ENCODE peak calls at places on chromosomes 7 and 10, in nine cellular contexts. W, F, G, I, X, U, J, B and K are unnamed samples. For H3K4me1, the result is how much of the 10 kb centered on the place peaks cover.

GRCh38 chr7:116210345-116211005 is at the start of gene TES:
- DNase-seq in U (peak), G (peak), F (peak), J (peak), X (peak), W (peak), I (peak), B (peak), K (peak)

GRCh38 chr7:63080406-63080805 is 918.2 kb upstream of the ZNF722 start:
- DNase-seq in B (no peak), X (no peak), G (no peak), I (no peak), J (no peak), W (no peak), F (no peak), U (no peak), K (no peak)

GRCh38 chr10:7288060-7288690 is 122.7 kb downstream of the SFMBT2 start:
- DNase-seq in G (no peak), F (no peak), X (no peak), B (no peak), J (no peak), I (no peak), W (no peak), U (no peak), K (no peak)

GRCh38 chr10:68096913-68097509 is 12.3 kb upstream of the MYPN start:
- DNase-seq in F (no peak), J (peak), X (no peak), W (peak), G (peak), U (no peak), B (peak), I (no peak), K (peak)

GRCh38 chr10:79491171-79491835 is 21.0 kb upstream of the EIF5AL1 start:
- DNase-seq in G (no peak), X (no peak), J (no peak), B (no peak), U (no peak), W (peak), F (no peak), I (no peak), K (no peak)

GRCh38 chr7:102146989-102147388 is 139.7 kb upstream of the SH2B2 start:
- DNase-seq in J (no peak), W (no peak), F (no peak), I (no peak), G (no peak), U (no peak), X (no peak), B (no peak), K (no peak)

GRCh38 chr7:94182066-94182465 is 177.9 kb upstream of the BET1 start:
- DNase-seq in G (peak), F (no peak), U (no peak), I (no peak), B (no peak), J (no peak), W (no peak), X (no peak), K (no peak)

GRCh38 chr10:94093286-94093905 is 99.7 kb downstream of the PLCE1 start:
- DNase-seq in F (no peak), X (no peak), I (no peak), U (no peak), J (no peak), G (no peak), W (no peak), B (no peak), K (no peak)

GRCh38 chr7:150876817-150877526 is 24.7 kb downstream of the AOC1 start:
- DNase-seq in J (peak), W (peak), B (peak), I (no peak), F (no peak), G (peak), X (peak), U (peak), K (peak)

GRCh38 chr10:112713411-112713810 is 236.6 kb upstream of the TCF7L2 start:
- DNase-seq in W (no peak), G (no peak), I (no peak), X (no peak), B (no peak), F (no peak), U (no peak), J (no peak), K (no peak)

GRCh38 chr10:71705582-71705981 is 14.0 kb downstream of the C10orf105 start:
- DNase-seq in X (no peak), G (no peak), U (no peak), F (no peak), B (no peak), I (no peak), W (no peak), J (no peak), K (no peak)

GRCh38 chr7:44639701-44640321 is 33.4 kb downstream of the OGDH start:
- DNase-seq in I (peak), B (no peak), F (peak), G (peak), X (peak), J (no peak), U (no peak), W (peak), K (no peak)

GRCh38 chr7:44637788-44638594 is 31.6 kb downstream of the OGDH start:
- DNase-seq in U (no peak), B (no peak), J (peak), X (no peak), F (peak), I (no peak), W (no peak), G (peak), K (peak)

GRCh38 chr7:44636926-44637325 is 30.5 kb downstream of the OGDH start:
- DNase-seq in G (no peak), X (no peak), J (no peak), B (no peak), I (no peak), U (no peak), W (no peak), F (peak), K (no peak)

GRCh38 chr7:44636041-44636580 is 29.7 kb downstream of the OGDH start:
- DNase-seq in J (no peak), I (no peak), U (no peak), W (no peak), X (no peak), G (no peak), F (peak), B (no peak), K (no peak)

DNA sequence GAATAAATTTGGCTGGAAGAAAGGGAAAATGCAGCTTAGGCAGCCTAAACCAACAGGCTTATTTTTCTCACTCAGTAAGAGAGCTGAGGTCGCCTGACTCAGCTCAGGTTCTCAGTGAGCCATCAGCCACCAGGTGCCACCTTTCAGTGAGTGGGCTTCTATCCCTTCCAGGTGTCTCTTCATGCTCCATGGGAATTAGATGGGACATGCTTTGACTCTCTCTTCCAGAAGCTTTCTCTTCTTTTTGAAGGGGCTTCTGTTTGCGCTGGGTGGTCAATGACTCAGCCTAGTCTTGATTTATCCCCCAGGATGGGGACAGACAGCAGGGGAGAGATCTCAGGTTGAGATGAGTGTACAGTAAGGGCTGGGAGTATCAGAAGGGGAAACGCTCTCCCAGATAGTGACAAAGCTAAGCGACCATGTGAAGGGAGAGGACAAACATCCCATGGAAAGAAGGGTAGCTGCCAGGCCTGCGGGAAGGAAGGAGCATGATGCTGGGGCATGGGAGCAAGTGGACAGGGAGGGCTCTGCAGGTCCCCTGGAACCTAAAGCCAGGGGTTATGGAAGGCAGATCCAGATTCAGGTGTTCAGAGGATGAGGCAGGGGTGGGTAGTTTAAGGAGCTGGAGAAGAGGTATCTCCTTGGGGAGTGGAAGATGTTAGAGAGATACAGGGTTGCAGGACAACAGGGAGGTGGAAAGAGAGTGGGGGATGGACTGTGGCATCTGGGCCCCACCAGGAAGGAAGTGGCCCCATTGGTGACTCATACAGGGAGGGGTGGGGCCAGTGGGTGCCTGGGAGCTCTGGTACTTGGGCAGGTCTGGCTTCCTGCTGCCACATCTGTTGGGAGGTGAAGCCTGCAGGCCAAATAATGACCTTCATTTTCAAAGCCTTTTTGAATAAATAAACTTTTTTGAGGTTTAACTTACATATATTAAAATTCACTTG is 32.5 kb downstream of the OGDH start:
- DNase-seq in B (no peak), G (peak), F (peak), I (no peak), U (peak), J (peak), W (peak), X (peak), K (peak)
- TF ChIP-seq POLR2AphosphoS5 in B (no peak), G (peak), F (no peak), I (no peak), U (peak), J (peak), W (no peak), X (no peak), K (no peak)

GRCh38 chr7:134691820-134692705 is 45.4 kb downstream of the BPGM start:
- DNase-seq in F (no peak), X (no peak), G (no peak), J (no peak), W (no peak), B (no peak), I (no peak), U (no peak), K (no peak)

GRCh38 chr7:134693256-134693655 is 46.6 kb downstream of the BPGM start:
- DNase-seq in W (no peak), U (no peak), B (no peak), G (no peak), X (no peak), F (no peak), J (no peak), I (no peak), K (no peak)

GRCh38 chr7:134690614-134691504 is 44.2 kb downstream of the BPGM start:
- DNase-seq in B (no peak), G (no peak), J (no peak), U (no peak), W (no peak), F (no peak), X (no peak), I (no peak), K (no peak)

GRCh38 chr7:134686782-134687181 is 40.1 kb downstream of the BPGM start:
- DNase-seq in B (no peak), U (no peak), X (peak), I (no peak), G (no peak), W (peak), F (no peak), J (no peak), K (no peak)

GRCh38 chr7:134690016-134690415 is 43.4 kb downstream of the BPGM start:
- DNase-seq in B (no peak), I (no peak), X (peak), W (no peak), J (no peak), F (no peak), U (no peak), G (no peak), K (no peak)
- H3K4me3 ChIP-seq in B (no peak), I (peak), X (no peak), W (no peak), J (no peak), F (peak), U (no peak), G (no peak), K (no peak)

GRCh38 chr7:135792866-135793265 is 44.3 kb upstream of the FAM180A start:
- DNase-seq in G (no peak), W (no peak), F (no peak), X (no peak), J (no peak), U (no peak), I (no peak), B (no peak), K (no peak)

GRCh38 chr7:135792334-135792733 is 43.7 kb upstream of the FAM180A start:
- DNase-seq in G (no peak), J (no peak), U (no peak), W (no peak), B (no peak), X (no peak), F (no peak), I (no peak), K (no peak)

GRCh38 chr7:135791543-135792120 is 43.0 kb upstream of the FAM180A start:
- DNase-seq in F (no peak), I (no peak), B (no peak), U (peak), G (no peak), W (no peak), X (no peak), J (no peak), K (no peak)

GRCh38 chr7:135795846-135796570 is 47.4 kb upstream of the FAM180A start:
- DNase-seq in X (no peak), J (no peak), U (no peak), W (no peak), B (no peak), G (no peak), I (no peak), F (no peak), K (no peak)

GRCh38 chr7:135793841-135794240 is 45.2 kb upstream of the FAM180A start:
- DNase-seq in I (no peak), J (no peak), X (no peak), B (no peak), F (no peak), G (no peak), W (no peak), U (no peak), K (no peak)
- H3K4me1 ChIP-seq in I (under half), J (under half), X (under half), B (under half), F (under half), G (under half), W (under half), U (under half), K (under half)

GRCh38 chr7:37476881-37477280 is 28.2 kb upstream of the ELMO1 start:
- DNase-seq in X (no peak), B (no peak), I (no peak), J (no peak), G (no peak), U (no peak), W (no peak), F (no peak), K (no peak)

GRCh38 chr7:37480642-37481041 is 32.0 kb upstream of the ELMO1 start:
- DNase-seq in B (no peak), W (no peak), U (no peak), J (no peak), X (no peak), I (no peak), F (no peak), G (no peak), K (no peak)

GRCh38 chr7:37480026-37480425 is 31.4 kb upstream of the ELMO1 start:
- DNase-seq in F (no peak), I (no peak), W (no peak), J (no peak), U (no peak), X (no peak), G (no peak), B (no peak), K (no peak)

GRCh38 chr7:37481154-37481553 is 32.5 kb upstream of the ELMO1 start:
- DNase-seq in F (no peak), W (no peak), U (no peak), B (no peak), G (no peak), J (no peak), X (no peak), I (no peak), K (no peak)

DNA sequence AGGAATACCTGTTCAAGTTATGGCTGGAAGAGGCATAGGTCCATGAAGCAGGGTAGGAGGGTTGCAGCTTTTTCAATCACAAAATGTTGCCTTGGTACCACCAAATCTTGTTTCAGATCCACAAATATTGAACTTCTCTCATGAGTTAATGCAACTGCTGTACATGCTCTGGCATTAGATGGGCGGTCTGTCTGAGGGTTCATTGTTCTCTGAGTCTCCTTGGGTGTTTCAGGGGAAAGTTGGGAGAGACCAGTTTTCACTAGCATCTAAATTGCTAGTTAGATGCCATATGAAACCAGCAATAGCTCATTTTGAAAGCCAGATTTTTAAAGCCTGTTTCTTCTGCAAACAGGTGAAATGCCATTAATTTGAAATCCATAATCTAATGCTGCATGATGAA is 27.8 kb upstream of the ELMO1 start:
- DNase-seq in J (no peak), U (no peak), G (no peak), W (no peak), F (no peak), B (no peak), X (no peak), I (no peak), K (no peak)
- TF ChIP-seq POLR2AphosphoS5 in J (no peak), U (no peak), G (no peak), W (no peak), F (no peak), B (no peak), X (no peak), I (no peak), K (no peak)